ENCODE peak calls at places on chromosomes 13 and 19, in six cellular contexts. L, G, A, W, N and Y are unnamed samples.

GRCh38 chr13:53198699-53199098 is 170.1 kb downstream of the OLFM4 start:
- DNase-seq in L (no peak), G (no peak), W (no peak), N (no peak), A (no peak), Y (no peak)

GRCh38 chr19:46863818-46864629 is 3.2 kb downstream of the ARHGAP35 start:
- DNase-seq in L (no peak), W (no peak), A (no peak), G (peak; percentile 61), N (peak; percentile 36), Y (peak; percentile 41)

GRCh38 chr19:2813235-2814160 is 6.2 kb upstream of the ZNF554 start:
- DNase-seq in A (no peak), N (no peak), L (peak; percentile 13), G (no peak), W (no peak), Y (no peak)

GRCh38 chr19:38792250-38793111 is 3.5 kb downstream of the LGALS7B start:
- DNase-seq in G (peak; percentile 82), W (no peak), N (no peak), L (no peak), A (no peak), Y (no peak)

GRCh38 chr13:50386527-50387123 is 371.4 kb downstream of the KCNRG start:
- DNase-seq in G (peak; percentile 23), W (peak; percentile 19), L (no peak), N (peak; percentile 30), A (peak; percentile 52), Y (no peak)

GRCh38 chr13:97648171-97648880 is 214.4 kb downstream of the RAP2A start:
- DNase-seq in G (no peak), L (no peak), A (no peak), W (no peak), N (no peak), Y (no peak)

GRCh38 chr19:40716031-40716654 is 543 bp downstream of the COQ8B start:
- DNase-seq in G (no peak), A (no peak), L (no peak), W (peak; percentile 61), N (no peak), Y (no peak)

GRCh38 chr19:15871570-15871969 is 26.3 kb downstream of the CYP4F2 start:
- DNase-seq in W (no peak), A (no peak), G (peak; percentile 59), N (no peak), L (no peak), Y (no peak)

GRCh38 chr19:38739440-38740251 is 4.6 kb downstream of the CAPN12 start:
- DNase-seq in W (no peak), A (no peak), G (no peak), L (peak; percentile 1), N (no peak), Y (no peak)

GRCh38 chr19:29964171-29964570 is 22.1 kb downstream of the URI1 start:
- DNase-seq in G (no peak), W (no peak), L (no peak), N (no peak), A (no peak), Y (peak; percentile 6)

GRCh38 chr19:3671680-3672574 is 28.3 kb downstream of the PIP5K1C start:
- DNase-seq in A (no peak), N (peak; percentile 32), L (no peak), W (no peak), G (no peak), Y (no peak)

GRCh38 chr13:45564108-45564507 is 51.4 kb downstream of the ERICH6B start:
- DNase-seq in G (no peak), N (no peak), A (no peak), L (no peak), W (no peak), Y (no peak)

GRCh38 chr13:51360489-51360888 is 21.0 kb downstream of the SERPINE3 start:
- DNase-seq in L (no peak), N (no peak), W (no peak), A (no peak), G (no peak), Y (no peak)